ENCODE peak calls at places on chromosomes 16 and 17, in five cellular contexts. One of them, this sample, is unnamed. For H3K4me1, the result is how much of the 10 kb centered on the place peaks cover.

GRCh38 chr17:75289832-75290337 is 652 bp upstream of the SLC25A19 start:
- DNase-seq in IMR-90: peak
- DNase-seq in body of pancreas: peak
- DNase-seq in A549: no peak
- DNase-seq in ovary: peak
- DNase-seq in this sample: peak

GRCh38 chr17:21286066-21286770 is 1.7 kb downstream of the MAP2K3 start:
- DNase-seq in IMR-90: peak
- DNase-seq in body of pancreas: peak
- DNase-seq in A549: peak
- DNase-seq in ovary: peak
- DNase-seq in this sample: no peak

GRCh38 chr16:24191876-24192402 is 64.2 kb upstream of the CACNG3 start:
- DNase-seq in IMR-90: no peak
- DNase-seq in body of pancreas: no peak
- DNase-seq in A549: no peak
- DNase-seq in ovary: no peak
- DNase-seq in this sample: no peak

GRCh38 chr16:3878610-3879009 is 1.9 kb downstream of the CREBBP start:
- DNase-seq in IMR-90: peak
- DNase-seq in body of pancreas: no peak
- DNase-seq in A549: no peak
- DNase-seq in ovary: no peak
- DNase-seq in this sample: no peak

GRCh38 chr17:7313890-7314718 is 1.1 kb downstream of the GPS2 start:
- DNase-seq in IMR-90: peak
- DNase-seq in body of pancreas: no peak
- DNase-seq in A549: no peak
- DNase-seq in ovary: no peak
- DNase-seq in this sample: no peak

GRCh38 chr16:66695935-66696668 is 441 bp downstream of the CMTM4 start:
- DNase-seq in IMR-90: no peak
- DNase-seq in body of pancreas: peak
- DNase-seq in A549: peak
- DNase-seq in ovary: peak
- DNase-seq in this sample: no peak

GRCh38 chr16:83701494-83701893 is 106.3 kb upstream of the HSBP1 start:
- DNase-seq in IMR-90: peak
- DNase-seq in body of pancreas: peak
- DNase-seq in A549: no peak
- DNase-seq in ovary: no peak
- DNase-seq in this sample: no peak

GRCh38 chr16:88407042-88407420 is 24.3 kb downstream of the ZNF469 start:
- DNase-seq in IMR-90: no peak
- DNase-seq in body of pancreas: no peak
- DNase-seq in A549: no peak
- DNase-seq in ovary: no peak
- DNase-seq in this sample: no peak

GRCh38 chr16:10729649-10730048 is 14.0 kb upstream of the NUBP1 start:
- DNase-seq in IMR-90: peak
- DNase-seq in body of pancreas: no peak
- DNase-seq in A549: peak
- DNase-seq in ovary: no peak
- DNase-seq in this sample: no peak

GRCh38 chr17:62052765-62053338 is 12.2 kb downstream of the MED13 start:
- DNase-seq in IMR-90: no peak
- DNase-seq in body of pancreas: no peak
- DNase-seq in A549: no peak
- DNase-seq in ovary: no peak
- DNase-seq in this sample: no peak

GRCh38 chr17:63542218-63542545 is 8.1 kb upstream of the DCAF7 start:
- DNase-seq in IMR-90: no peak
- DNase-seq in body of pancreas: no peak
- DNase-seq in A549: no peak
- DNase-seq in ovary: no peak
- DNase-seq in this sample: no peak

GRCh38 chr16:57042157-57043111 is 49.9 kb upstream of the CPNE2 start:
- DNase-seq in IMR-90: peak
- DNase-seq in body of pancreas: no peak
- DNase-seq in A549: no peak
- DNase-seq in ovary: no peak
- DNase-seq in this sample: peak

GRCh38 chr17:65301184-65301583 is 164.0 kb downstream of the RGS9 start:
- DNase-seq in IMR-90: no peak
- DNase-seq in body of pancreas: no peak
- DNase-seq in A549: no peak
- DNase-seq in ovary: no peak
- DNase-seq in this sample: no peak

DNA sequence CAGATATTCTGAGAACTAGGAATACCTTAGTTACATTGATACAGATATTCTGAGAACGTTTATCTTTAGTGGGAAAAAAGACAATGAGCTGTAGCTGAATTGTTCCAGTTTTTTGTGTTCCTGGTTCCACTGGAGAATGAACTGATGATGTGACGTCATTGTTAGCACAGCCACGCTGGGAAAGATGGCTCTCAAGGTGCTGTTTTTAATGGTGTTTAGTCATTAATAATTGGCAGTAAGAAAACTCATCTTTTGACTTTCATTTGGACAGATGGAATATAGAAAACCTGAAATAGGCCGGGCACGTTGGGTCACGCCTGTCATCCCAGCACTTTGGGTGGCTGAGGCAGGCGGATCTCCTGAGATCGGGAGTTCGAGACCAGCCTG is 10.4 kb downstream of the FOXK2 start:
- DNase-seq in IMR-90: no peak
- DNase-seq in body of pancreas: no peak
- DNase-seq in A549: no peak
- DNase-seq in ovary: no peak
- DNase-seq in this sample: no peak
- H3K4me1 ChIP-seq in IMR-90: under half
- H3K4me1 ChIP-seq in body of pancreas: half or more
- H3K4me1 ChIP-seq in A549: under half
- H3K4me1 ChIP-seq in ovary: under half
- H3K4me1 ChIP-seq in this sample: under half

GRCh38 chr17:81576621-81577277 is 24.6 kb upstream of the FAAP100 start:
- DNase-seq in IMR-90: peak
- DNase-seq in body of pancreas: no peak
- DNase-seq in A549: peak
- DNase-seq in ovary: no peak
- DNase-seq in this sample: no peak
- H3K27ac ChIP-seq in IMR-90: peak
- H3K27ac ChIP-seq in body of pancreas: peak
- H3K27ac ChIP-seq in A549: peak
- H3K27ac ChIP-seq in ovary: no peak
- H3K27ac ChIP-seq in this sample: no peak

GRCh38 chr16:17082126-17082882 is 388.5 kb downstream of the XYLT1 start:
- DNase-seq in IMR-90: no peak
- DNase-seq in body of pancreas: no peak
- DNase-seq in A549: no peak
- DNase-seq in ovary: no peak
- DNase-seq in this sample: no peak
- H3K4me1 ChIP-seq in IMR-90: under half
- H3K4me1 ChIP-seq in body of pancreas: under half
- H3K4me1 ChIP-seq in A549: under half
- H3K4me1 ChIP-seq in ovary: under half
- H3K4me1 ChIP-seq in this sample: under half

DNA sequence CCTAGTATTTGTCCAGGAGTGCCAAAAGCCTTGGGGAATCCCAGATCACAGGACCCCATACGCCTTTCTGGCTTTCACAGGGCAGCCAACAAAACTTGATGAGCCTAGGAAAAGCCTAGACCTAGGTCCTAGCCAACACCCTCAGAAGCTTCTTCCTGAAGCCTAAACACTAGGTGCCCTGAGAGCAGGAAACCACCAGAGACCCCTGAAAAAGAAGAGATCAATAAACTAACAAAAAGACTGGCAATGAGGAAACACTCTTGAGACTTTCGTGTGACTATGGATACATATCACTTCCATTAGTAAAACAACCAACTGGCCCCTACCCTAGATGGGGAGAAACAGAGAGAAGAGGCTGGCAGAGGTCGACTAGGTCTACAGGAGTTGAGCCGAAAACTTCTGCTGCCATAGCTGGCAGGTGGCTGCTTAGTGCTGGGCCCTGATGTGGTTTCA is 1.2 kb downstream of the ORMDL3 start:
- DNase-seq in IMR-90: no peak
- DNase-seq in body of pancreas: no peak
- DNase-seq in A549: no peak
- DNase-seq in ovary: no peak
- DNase-seq in this sample: no peak
- H3K27ac ChIP-seq in IMR-90: no peak
- H3K27ac ChIP-seq in body of pancreas: peak
- H3K27ac ChIP-seq in A549: no peak
- H3K27ac ChIP-seq in ovary: no peak
- H3K27ac ChIP-seq in this sample: peak

This sample was measured in effector memory CD4-positive, alpha-beta T cell.